ENCODE peak calls at places on chromosomes 5 and 9, in seven cellular contexts. I is adipocyte, R is left ventricle myocardium inferior, N is upper lobe of left lung, U is IMR-90, J is PC-9, L is neuronal stem cell. M is an unnamed sample. For H3K36me3 and H3K9me3, the result is how much of the 10 kb centered on the place peaks cover.

GRCh38 chr5:93929146-93929545 is 187.7 kb upstream of the POU5F2 start:
- DNase-seq in I (peak), R (no peak), N (no peak), U (peak), J (no peak), L (no peak), M (no peak)

GRCh38 chr5:146072595-146072994 is 32.8 kb downstream of the PLAC8L1 start:
- DNase-seq in I (no peak), R (no peak), N (no peak), U (no peak), J (no peak), L (no peak), M (no peak)

GRCh38 chr9:127566351-127567001 is 45.6 kb upstream of the STXBP1 start:
- DNase-seq in I (no peak), R (no peak), N (no peak), U (no peak), J (peak), L (no peak), M (no peak)

GRCh38 chr5:62935660-62936059 is 357.0 kb downstream of the LRRC70 start:
- DNase-seq in I (no peak), R (no peak), N (no peak), U (no peak), J (no peak), L (no peak), M (no peak)

GRCh38 chr5:27598576-27598975 is 560.2 kb upstream of the CDH9 start:
- DNase-seq in I (no peak), R (no peak), N (no peak), U (no peak), J (no peak), L (no peak), M (no peak)

GRCh38 chr9:130701059-130702022 is 7.8 kb downstream of the EXOSC2 start:
- DNase-seq in I (peak), R (peak), N (no peak), U (peak), J (no peak), L (peak), M (no peak)

GRCh38 chr9:110659891-110660541 is 8.6 kb upstream of the MUSK start:
- DNase-seq in I (peak), R (no peak), N (no peak), U (peak), J (no peak), L (no peak), M (no peak)

GRCh38 chr5:154400678-154401077 is 45.1 kb upstream of the SAP30L start:
- DNase-seq in I (no peak), R (no peak), N (no peak), U (no peak), J (no peak), L (no peak), M (no peak)

GRCh38 chr9:108478431-108478837 is 377.4 kb downstream of the ACTL7B start:
- DNase-seq in I (peak), R (no peak), N (no peak), U (peak), J (peak), L (no peak), M (no peak)

GRCh38 chr5:14145356-14146334 is 2.5 kb downstream of the TRIO start:
- DNase-seq in I (peak), R (no peak), N (peak), U (peak), J (peak), L (no peak), M (no peak)

GRCh38 chr9:119802621-119803020 is 433.4 kb upstream of the BRINP1 start:
- DNase-seq in I (peak), R (peak), N (peak), U (no peak), J (no peak), L (no peak), M (no peak)

GRCh38 chr5:134392301-134392700 is 19.4 kb downstream of the CDKN2AIPNL start:
- DNase-seq in I (no peak), R (no peak), N (no peak), U (peak), J (no peak), L (no peak), M (no peak)

GRCh38 chr9:89640391-89640790 is 35.6 kb downstream of the GADD45G start:
- DNase-seq in I (no peak), R (no peak), N (no peak), U (no peak), J (no peak), L (no peak), M (no peak)

GRCh38 chr5:155954739-155955445 is 372.1 kb upstream of the SGCD start:
- DNase-seq in I (no peak), R (no peak), N (no peak), U (peak), J (no peak), L (no peak), M (no peak)

GRCh38 chr5:150847334-150847695 is 994 bp downstream of the IRGM start:
- DNase-seq in I (no peak), R (no peak), N (no peak), U (no peak), J (no peak), L (no peak), M (no peak)

GRCh38 chr9:94971378-94972131 is 245.1 kb downstream of the AOPEP start:
- DNase-seq in I (no peak), R (no peak), N (no peak), U (no peak), J (no peak), L (no peak), M (no peak)

GRCh38 chr5:178196986-178197385 is 7.3 kb upstream of the HNRNPAB start:
- DNase-seq in I (no peak), R (no peak), N (no peak), U (no peak), J (no peak), L (no peak), M (no peak)

GRCh38 chr5:143311428-143311827 is 92.1 kb downstream of the NR3C1 start:
- DNase-seq in I (no peak), R (no peak), N (no peak), U (peak), J (peak), L (no peak), M (no peak)

GRCh38 chr9:85258823-85259370 is 482.9 kb downstream of the AGTPBP1 start:
- DNase-seq in I (peak), R (peak), N (no peak), U (no peak), J (no peak), L (peak), M (peak)

GRCh38 chr9:105241356-105242043 is 3.0 kb upstream of the SLC44A1 start:
- DNase-seq in I (no peak), R (no peak), N (no peak), U (no peak), J (no peak), L (no peak), M (no peak)

GRCh38 chr9:98101416-98101815 is 17.6 kb downstream of the TRIM14 start:
- DNase-seq in I (no peak), R (no peak), N (no peak), U (no peak), J (no peak), L (no peak), M (no peak)

GRCh38 chr5:148729182-148729581 is 74.9 kb upstream of the HTR4 start:
- DNase-seq in I (no peak), R (no peak), N (no peak), U (no peak), J (no peak), L (no peak), M (no peak)

GRCh38 chr5:37815913-37816312 is 23.9 kb downstream of the GDNF start:
- DNase-seq in I (no peak), R (no peak), N (no peak), U (no peak), J (no peak), L (no peak), M (no peak)

GRCh38 chr5:114101153-114101552 is 260.7 kb upstream of the KCNN2 start:
- DNase-seq in I (peak), R (no peak), N (no peak), U (peak), J (peak), L (no peak), M (no peak)

GRCh38 chr5:74555991-74556390 is 84.5 kb downstream of the ENC1 start:
- DNase-seq in I (no peak), R (no peak), N (no peak), U (no peak), J (no peak), L (peak), M (no peak)

GRCh38 chr5:18043344-18043743 is 409.1 kb downstream of the TAF11L14 start:
- DNase-seq in I (no peak), R (no peak), N (no peak), U (no peak), J (no peak), L (no peak), M (no peak)

GRCh38 chr9:4762108-4762888 is 21.3 kb upstream of the AK3 start:
- DNase-seq in I (peak), R (peak), N (no peak), U (peak), J (no peak), L (peak), M (no peak)

GRCh38 chr9:121736964-121737462 is 85.6 kb downstream of the DAB2IP start:
- DNase-seq in I (no peak), R (peak), N (no peak), U (no peak), J (peak), L (no peak), M (no peak)

GRCh38 chr5:143213851-143214363 is 189.6 kb downstream of the NR3C1 start:
- DNase-seq in I (no peak), R (no peak), N (no peak), U (peak), J (no peak), L (no peak), M (no peak)

GRCh38 chr5:69484891-69485290 is 7.7 kb upstream of the OCLN start:
- DNase-seq in I (peak), R (no peak), N (no peak), U (peak), J (no peak), L (no peak), M (no peak)

GRCh38 chr9:90894956-90895687 is 93.5 kb downstream of the SYK start:
- DNase-seq in I (peak), R (no peak), N (no peak), U (no peak), J (no peak), L (no peak), M (no peak)

GRCh38 chr9:134437417-134438203 is 111.4 kb downstream of the RXRA start:
- DNase-seq in I (no peak), R (no peak), N (peak), U (no peak), J (no peak), L (no peak), M (no peak)

GRCh38 chr5:69288069-69288468 is 44.5 kb downstream of the CCDC125 start:
- DNase-seq in I (no peak), R (no peak), N (no peak), U (no peak), J (no peak), L (no peak), M (no peak)

DNA sequence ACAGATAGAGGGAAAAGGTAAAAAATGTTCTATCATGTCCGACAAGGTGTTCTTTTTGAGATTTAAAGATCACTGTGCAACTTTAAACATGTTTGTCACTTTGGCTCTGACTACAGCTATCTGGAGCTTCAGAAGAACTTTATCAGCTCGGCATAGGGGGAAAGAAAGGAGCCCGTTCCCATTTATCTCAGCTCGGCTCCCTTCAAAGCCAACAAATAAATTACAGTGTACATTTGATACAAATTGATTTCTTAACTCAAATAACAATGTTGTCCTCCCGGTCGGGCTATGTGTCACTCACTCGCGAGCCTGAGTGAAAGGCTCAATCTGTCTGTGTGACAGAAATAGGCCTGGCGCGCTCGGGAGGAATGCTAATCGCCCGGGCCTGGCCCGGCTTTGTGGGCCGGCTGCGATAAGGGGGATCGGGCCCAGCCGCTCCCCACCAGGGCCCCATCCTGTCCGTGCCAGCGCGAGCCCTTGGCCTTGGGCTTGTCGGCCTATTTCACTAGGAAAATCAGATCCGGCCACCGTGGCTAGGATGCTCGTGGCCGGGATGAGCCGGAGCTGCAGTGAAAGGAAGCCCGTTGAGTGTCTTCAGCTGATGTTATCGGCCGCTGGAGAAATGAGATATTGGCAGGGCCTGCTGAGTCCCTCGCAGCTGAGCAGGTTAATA is 258.6 kb downstream of the IRX1 start:
- DNase-seq in I (no peak), R (peak), N (peak), U (no peak), J (no peak), L (peak), M (no peak)
- H3K36me3 ChIP-seq in I (under half), R (under half), N (under half), U (under half), J (under half), L (under half), M (under half)

DNA sequence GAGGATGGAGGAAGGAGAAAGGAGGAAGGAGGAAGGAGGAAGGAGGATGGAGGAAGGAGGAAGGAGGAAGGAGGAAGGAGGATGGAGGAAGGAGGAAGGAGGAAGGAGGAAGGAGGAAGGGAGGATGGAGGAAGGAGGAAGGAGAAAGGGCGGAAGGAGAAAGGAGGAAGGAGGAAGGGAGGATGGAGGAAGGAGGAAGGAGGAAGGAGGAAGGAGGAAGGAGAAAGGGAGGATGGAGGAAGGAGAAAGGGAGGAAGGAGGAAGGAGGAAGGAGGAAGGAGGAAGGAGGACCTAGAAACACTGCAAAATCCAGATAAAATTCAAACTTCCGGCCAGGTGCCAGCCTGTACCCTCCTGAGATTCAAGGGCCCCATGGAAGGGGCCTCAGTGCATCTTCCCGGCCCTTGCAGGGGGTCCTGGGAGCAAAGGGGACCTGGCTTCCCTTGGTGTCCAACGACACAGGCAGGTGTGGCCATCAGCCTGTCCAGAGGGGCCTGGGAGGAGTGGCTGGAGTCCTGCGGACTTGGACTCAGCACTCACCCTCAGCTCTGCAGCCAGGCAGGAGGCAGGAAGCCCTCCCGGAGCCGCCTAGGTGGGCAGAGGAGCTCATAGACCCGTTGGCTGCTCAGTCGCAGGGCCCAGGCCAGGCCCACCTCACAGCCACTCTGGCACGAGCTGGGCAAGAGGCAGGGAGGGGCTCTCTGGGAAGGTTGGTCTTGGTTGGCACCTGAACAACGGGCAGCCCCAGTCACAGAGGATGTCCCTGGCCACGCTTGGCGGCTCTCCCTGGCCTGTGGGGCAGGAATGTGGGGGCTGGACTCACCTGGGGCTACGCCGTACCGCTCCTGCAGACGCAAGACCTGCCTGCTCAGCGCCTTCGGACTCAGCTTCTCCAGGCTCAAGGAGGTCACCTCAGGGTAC is 53.6 kb upstream of the NRARP start:
- DNase-seq in I (no peak), R (no peak), N (no peak), U (peak), J (no peak), L (no peak), M (no peak)
- H3K9me3 ChIP-seq in I (under half), R (under half), N (under half), U (under half), J (under half), L (under half), M (under half)

GRCh38 chr5:67120032-67120431 is 76.6 kb downstream of the CD180 start:
- DNase-seq in I (no peak), R (no peak), N (no peak), U (no peak), J (no peak), L (no peak), M (no peak)

GRCh38 chr5:67115238-67115637 is 81.4 kb downstream of the CD180 start:
- DNase-seq in I (no peak), R (no peak), N (no peak), U (no peak), J (no peak), L (no peak), M (no peak)

GRCh38 chr5:67115804-67116203 is 80.8 kb downstream of the CD180 start:
- DNase-seq in I (no peak), R (no peak), N (no peak), U (no peak), J (no peak), L (no peak), M (no peak)

GRCh38 chr5:67118050-67118620 is 78.5 kb downstream of the CD180 start:
- DNase-seq in I (no peak), R (no peak), N (no peak), U (no peak), J (no peak), L (no peak), M (no peak)

DNA sequence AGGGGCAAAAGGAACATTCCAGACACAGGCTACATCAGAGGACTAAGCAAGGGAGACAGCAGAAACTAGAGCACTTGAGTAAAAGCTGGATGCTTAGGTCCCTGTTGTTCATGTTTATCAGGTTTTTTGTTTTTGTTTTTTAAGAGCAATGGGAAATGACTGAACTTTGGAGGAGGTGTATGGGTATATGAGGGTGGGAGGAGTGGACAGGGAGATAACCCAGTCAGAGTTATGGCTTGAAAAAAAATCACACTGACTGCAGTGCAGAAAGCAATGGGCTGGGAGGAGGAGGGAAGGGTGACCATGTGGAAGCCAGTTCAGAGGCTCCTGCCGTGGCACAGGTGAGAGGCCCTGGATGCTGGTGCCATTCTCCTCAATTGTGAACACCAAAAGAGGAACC is 77.6 kb downstream of the CD180 start:
- DNase-seq in I (no peak), R (no peak), N (no peak), U (no peak), J (no peak), L (no peak), M (no peak)
- H3K36me3 ChIP-seq in I (half or more), R (half or more), N (under half), U (under half), J (under half), L (under half), M (under half)

GRCh38 chr9:135910197-135910596 is 2.9 kb upstream of the CAMSAP1 start:
- DNase-seq in I (no peak), R (no peak), N (no peak), U (no peak), J (no peak), L (no peak), M (no peak)
- H3K9me3 ChIP-seq in I (under half), R (under half), N (under half), U (under half), J (under half), L (half or more), M (under half)

DNA sequence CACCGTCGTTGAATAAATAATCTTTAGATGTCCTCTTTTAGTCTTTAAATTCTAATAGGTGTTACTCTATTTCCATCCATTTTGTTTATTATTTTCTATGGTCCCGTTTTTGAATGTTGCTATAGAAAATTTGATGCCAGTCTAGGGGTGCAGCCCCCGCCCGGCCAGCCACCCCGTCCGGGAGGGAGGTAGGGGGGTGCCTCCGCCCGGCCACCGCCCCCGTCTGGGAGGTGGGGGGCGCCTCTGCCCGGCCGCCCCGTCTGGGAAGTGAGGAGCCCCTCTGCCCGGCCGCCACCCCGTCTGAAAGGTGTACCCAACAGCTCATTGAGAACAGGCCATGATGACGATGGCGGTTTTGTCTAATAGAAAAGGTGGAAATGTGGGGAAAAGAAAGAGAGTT is 2372.2 kb upstream of the WWC1 start:
- DNase-seq in I (no peak), R (no peak), N (peak), U (no peak), J (no peak), L (no peak), M (no peak)
- H3K36me3 ChIP-seq in I (under half), R (under half), N (under half), U (under half), J (under half), L (under half), M (under half)

GRCh38 chr9:65432051-65432450 is 147.0 kb upstream of the FOXD4L5 start:
- DNase-seq in I (no peak), R (no peak), N (no peak), U (no peak), J (no peak), L (no peak), M (no peak)

GRCh38 chr9:65435464-65435863 is 150.5 kb upstream of the FOXD4L5 start:
- DNase-seq in I (no peak), R (no peak), N (no peak), U (no peak), J (no peak), L (no peak), M (no peak)

GRCh38 chr9:65432722-65433323 is 147.8 kb upstream of the FOXD4L5 start:
- DNase-seq in I (no peak), R (no peak), N (no peak), U (no peak), J (no peak), L (no peak), M (no peak)

DNA sequence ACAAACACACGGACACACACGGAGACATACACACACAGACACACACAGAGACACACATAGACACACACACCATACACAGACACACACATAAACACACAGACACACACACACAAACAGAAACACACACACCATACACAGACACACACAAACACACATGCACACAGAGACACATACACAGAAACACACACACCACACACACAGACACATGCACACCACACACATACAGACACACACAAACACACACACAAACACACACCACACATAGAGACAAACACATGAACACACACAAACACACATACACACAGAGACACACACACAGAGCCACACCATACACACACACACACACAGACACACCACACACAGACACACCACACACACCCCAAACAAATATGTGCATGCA is 152.7 kb upstream of the FOXD4L5 start:
- DNase-seq in I (no peak), R (no peak), N (no peak), U (no peak), J (no peak), L (no peak), M (no peak)
- H3K9me3 ChIP-seq in I (under half), R (under half), N (under half), U (under half), J (under half), L (under half), M (under half)